ENCODE peak calls at places on chromosomes 4 and X, in seven cellular contexts. W, P, R, U, S, K and C are unnamed samples. For H3K27me3, the result is how much of the 10 kb centered on the place peaks cover.

GRCh38 chr4:82201805-82202636 is 171.8 kb downstream of the HNRNPD start:
- DNase-seq in W (no peak), P (no peak), R (peak), U (no peak), S (peak), K (peak), C (no peak)

GRCh38 chr4:174173360-174173759 is 110.1 kb downstream of the FBXO8 start:
- DNase-seq in W (no peak), P (no peak), R (no peak), U (no peak), S (no peak), K (no peak), C (no peak)

GRCh38 chr4:154082760-154083530 is 294.1 kb upstream of the SFRP2 start:
- DNase-seq in W (peak), P (no peak), R (no peak), U (no peak), S (no peak), K (peak), C (no peak)

GRCh38 chrX:78747471-78747870 is at the start of gene LPAR4:
- DNase-seq in W (peak), P (no peak), R (peak), U (no peak), S (no peak), K (no peak), C (no peak)

GRCh38 chr4:157196050-157196449 is 24.5 kb upstream of the GRIA2 start:
- DNase-seq in W (no peak), P (no peak), R (no peak), U (no peak), S (no peak), K (no peak), C (no peak)

GRCh38 chr4:60450054-60450453 is 750.1 kb upstream of the ADGRL3 start:
- DNase-seq in W (no peak), P (no peak), R (no peak), U (no peak), S (no peak), K (peak), C (no peak)

GRCh38 chrX:1248381-1249061 is 20.1 kb upstream of the CSF2RA start:
- DNase-seq in W (no peak), P (no peak), R (no peak), U (no peak), S (no peak), K (no peak), C (no peak)

GRCh38 chrX:11908371-11908770 is 150.3 kb downstream of the MSL3 start:
- DNase-seq in W (no peak), P (no peak), R (peak), U (no peak), S (peak), K (peak), C (no peak)

GRCh38 chrX:51336584-51336983 is 4.0 kb downstream of the NUDT10 start:
- DNase-seq in W (peak), P (no peak), R (peak), U (no peak), S (peak), K (peak), C (no peak)

GRCh38 chrX:38806875-38807601 is 5.8 kb downstream of the MID1IP1 start:
- DNase-seq in W (no peak), P (no peak), R (no peak), U (no peak), S (no peak), K (no peak), C (no peak)
- H3K4me3 ChIP-seq in W (no peak), P (peak), R (no peak), U (no peak), S (peak), K (no peak), C (no peak)

GRCh38 chr4:78024692-78025091 is 32.4 kb upstream of the FRAS1 start:
- DNase-seq in W (no peak), P (no peak), R (peak), U (no peak), S (no peak), K (no peak), C (no peak)
- TF ChIP-seq CTCF in W (no peak), P (no peak), R (no peak), U (no peak), S (no peak), K (no peak), C (no peak)

GRCh38 chrX:53732797-53733196 is 46.3 kb upstream of the HUWE1 start:
- DNase-seq in W (no peak), P (no peak), R (no peak), U (no peak), S (no peak), K (no peak), C (no peak)
- H3K27me3 ChIP-seq in W (under half), P (under half), R (under half), U (under half), S (under half), K (under half), C (under half)

GRCh38 chrX:115234220-115234557 is 293 bp upstream of the LRCH2 start:
- DNase-seq in W (no peak), P (no peak), R (no peak), U (no peak), S (no peak), K (no peak), C (no peak)
- H3K4me3 ChIP-seq in W (peak), P (peak), R (peak), U (peak), S (peak), K (no peak), C (no peak)